ENCODE peak calls at places on chromosomes 13 and 19, in four cellular contexts. C is adrenal gland, Y is cardiac fibroblast, Z is AG04450. G is an unnamed sample.

GRCh38 chr13:41075034-41075433 is 13.7 kb downstream of the WBP4 start:
- DNase-seq in C (peak), Z (no peak), Y (peak), G (no peak)

GRCh38 chr19:55598719-55599467 is 424 bp downstream of the FIZ1 start:
- DNase-seq in Z (peak), Y (peak), C (peak), G (peak)

GRCh38 chr13:87498681-87499080 is 172.5 kb upstream of the SLITRK5 start:
- DNase-seq in C (no peak), Z (no peak), Y (peak), G (no peak)

GRCh38 chr13:32956595-32956933 is 59.7 kb upstream of the KL start:
- DNase-seq in Y (no peak), Z (no peak), C (no peak), G (no peak)

GRCh38 chr13:107367258-107367657 is 799.3 kb upstream of the ARGLU1 start:
- DNase-seq in Z (no peak), Y (no peak), C (no peak), G (peak)

GRCh38 chr13:31556376-31556775 is 182.9 kb upstream of the RXFP2 start:
- DNase-seq in C (no peak), Z (no peak), Y (peak), G (no peak)

GRCh38 chr13:106350208-106350607 is 185.3 kb downstream of the EFNB2 start:
- DNase-seq in C (no peak), Z (no peak), Y (no peak), G (no peak)

GRCh38 chr19:46975918-46976782 is 43.5 kb upstream of the NPAS1 start:
- DNase-seq in C (peak), Z (peak), Y (peak), G (peak)

GRCh38 chr19:14599548-14600147 is 16.8 kb downstream of the CLEC17A start:
- DNase-seq in Z (no peak), C (no peak), Y (no peak), G (no peak)

GRCh38 chr13:50448535-50448981 is 394.9 kb downstream of the DLEU7 start:
- DNase-seq in Y (no peak), C (no peak), Z (no peak), G (peak)

GRCh38 chr19:28234637-28235036 is 978.3 kb downstream of the UQCRFS1 start:
- DNase-seq in Z (no peak), C (no peak), Y (peak), G (peak)

GRCh38 chr19:40165362-40165937 is 25.8 kb upstream of the MAP3K10 start:
- DNase-seq in Z (no peak), Y (peak), C (peak), G (no peak)
- TF ChIP-seq CTCF in Z (peak), Y (peak), C (peak), G (peak)

GRCh38 chr19:1509589-1510441 is 3.0 kb downstream of the ADAMTSL5 start:
- DNase-seq in Z (no peak), C (no peak), Y (no peak), G (no peak)

GRCh38 chr19:1505991-1506881 is 6.6 kb downstream of the ADAMTSL5 start:
- DNase-seq in C (no peak), Y (no peak), Z (no peak), G (no peak)

GRCh38 chr19:1507192-1507660 is 5.6 kb downstream of the ADAMTSL5 start:
- DNase-seq in Y (no peak), C (no peak), Z (no peak), G (no peak)

GRCh38 chr19:1508507-1508856 is 4.3 kb downstream of the ADAMTSL5 start:
- DNase-seq in Z (no peak), C (no peak), Y (no peak), G (no peak)

DNA sequence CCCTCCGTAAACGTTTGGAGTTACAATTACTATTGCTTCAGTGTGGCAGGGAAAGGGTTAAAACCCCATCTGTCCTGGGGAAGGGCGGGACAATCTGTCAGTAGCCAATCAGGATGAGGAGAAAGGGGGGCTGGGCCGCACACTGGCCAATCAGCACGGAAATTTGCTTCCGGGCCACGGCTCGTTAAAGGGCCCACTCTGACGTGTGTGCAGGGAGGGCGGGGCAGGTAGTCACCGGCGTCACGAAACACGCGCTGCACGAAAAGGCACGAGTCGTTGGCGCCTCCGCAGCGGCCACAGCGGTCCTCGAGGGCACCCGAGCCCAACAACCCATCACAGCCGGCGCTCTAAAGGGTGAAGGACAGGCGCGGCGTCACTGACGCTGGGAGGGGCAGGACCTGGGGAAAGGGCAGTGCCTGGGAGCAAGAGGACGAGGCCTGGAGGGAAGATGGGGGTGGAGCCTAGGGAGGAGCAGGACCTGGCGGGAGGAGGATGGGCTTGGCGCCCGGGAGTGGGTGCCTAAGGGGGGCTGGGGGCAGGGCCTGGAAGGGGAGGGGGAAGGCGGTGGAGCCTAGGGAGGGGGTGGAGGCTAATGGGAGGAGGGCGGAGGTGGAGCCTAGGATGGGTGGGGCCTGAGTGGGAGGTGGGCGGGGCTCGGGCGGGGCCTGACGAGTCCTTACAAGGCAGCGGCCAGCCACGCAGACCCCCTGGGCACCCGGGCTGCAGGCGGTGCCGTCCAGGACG is 4.9 kb downstream of the ADAMTSL5 start:
- DNase-seq in C (peak), Z (peak), Y (peak), G (peak)
- H3K4me3 ChIP-seq in C (peak), Z (peak), Y (peak), G (peak)

GRCh38 chr19:19514215-19514633 is 1.1 kb downstream of the TSSK6 start:
- DNase-seq in Y (peak), Z (no peak), C (peak), G (no peak)

GRCh38 chr19:19517235-19517619 is 1.2 kb downstream of the NDUFA13 start:
- DNase-seq in Y (no peak), Z (no peak), C (no peak), G (no peak)

GRCh38 chr19:19513671-19514070 is 1.7 kb downstream of the TSSK6 start:
- DNase-seq in Z (no peak), Y (no peak), C (no peak), G (no peak)

GRCh38 chr19:19515764-19516519 is at the start of gene NDUFA13:
- DNase-seq in Z (peak), C (peak), Y (peak), G (peak)

DNA sequence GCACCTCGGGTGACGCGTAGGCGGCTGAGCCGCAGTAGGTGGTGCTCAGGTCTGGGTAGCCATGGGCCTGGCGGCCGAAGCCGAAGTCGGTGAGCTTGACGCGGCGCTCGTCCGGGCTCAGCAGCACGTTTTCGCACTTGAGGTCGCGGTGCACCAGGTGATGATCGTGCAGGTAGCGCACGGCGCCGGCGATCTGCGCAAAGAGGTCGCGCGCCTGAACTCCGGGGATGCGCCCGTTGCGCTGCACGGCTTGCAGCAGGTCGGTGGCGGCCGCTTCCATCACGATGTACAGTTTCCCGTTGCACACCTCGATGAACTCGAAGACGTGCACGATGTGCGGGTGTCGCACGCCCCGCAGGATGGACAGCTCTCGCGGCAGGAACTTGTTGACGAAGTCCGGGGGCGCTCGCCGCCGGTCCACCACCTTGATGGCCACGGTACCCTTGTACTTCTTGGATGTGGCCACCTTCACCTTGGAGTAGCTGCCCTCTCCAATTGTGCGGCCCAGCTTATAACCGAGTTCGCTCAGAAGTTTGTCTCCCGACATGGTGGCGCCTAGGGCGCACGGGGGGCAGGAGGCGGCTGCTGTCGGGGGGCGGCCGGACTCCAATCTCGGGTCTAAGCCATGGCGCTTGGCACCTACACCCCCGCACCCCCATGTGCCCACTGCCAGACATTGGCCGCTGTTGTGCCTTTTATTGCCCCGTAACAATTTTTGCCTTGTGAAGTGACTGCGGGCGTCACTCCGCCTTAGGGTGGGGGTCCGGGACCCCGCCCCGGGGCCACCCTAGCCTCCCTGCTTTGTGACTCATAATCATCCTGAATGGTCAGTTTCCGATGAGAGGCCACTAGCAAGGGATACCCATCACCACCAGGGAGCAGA is at the start of gene TSSK6:
- DNase-seq in C (no peak), Y (no peak), Z (no peak), G (no peak)
- TF ChIP-seq CTCF in C (no peak), Y (no peak), Z (peak), G (no peak)

GRCh38 chr19:3358919-3359849 is 7.2 kb upstream of the NFIC start:
- DNase-seq in C (peak), Z (no peak), Y (no peak), G (no peak)

GRCh38 chr19:3357362-3357730 is 9.0 kb upstream of the NFIC start:
- DNase-seq in Z (no peak), C (no peak), Y (no peak), G (no peak)

GRCh38 chr19:3356805-3357204 is 9.6 kb upstream of the NFIC start:
- DNase-seq in C (no peak), Z (no peak), Y (no peak), G (no peak)

GRCh38 chr19:3358392-3358918 is 7.9 kb upstream of the NFIC start:
- DNase-seq in C (no peak), Z (no peak), Y (no peak), G (no peak)

GRCh38 chr19:3357731-3358391 is 8.5 kb upstream of the NFIC start:
- DNase-seq in Y (no peak), Z (no peak), C (no peak), G (no peak)
- H3K4me3 ChIP-seq in Y (no peak), Z (no peak), C (no peak), G (no peak)

GRCh38 chr13:20033486-20033885 is 75.0 kb downstream of the ZMYM2 start:
- DNase-seq in Y (no peak), C (no peak), Z (no peak), G (no peak)

GRCh38 chr13:20037908-20038307 is 79.4 kb downstream of the ZMYM2 start:
- DNase-seq in Y (no peak), C (no peak), Z (no peak), G (no peak)

GRCh38 chr13:20035130-20035529 is 76.6 kb downstream of the ZMYM2 start:
- DNase-seq in C (no peak), Y (peak), Z (no peak), G (no peak)
- TF ChIP-seq CTCF in C (peak), Y (peak), Z (peak), G (no peak)

DNA sequence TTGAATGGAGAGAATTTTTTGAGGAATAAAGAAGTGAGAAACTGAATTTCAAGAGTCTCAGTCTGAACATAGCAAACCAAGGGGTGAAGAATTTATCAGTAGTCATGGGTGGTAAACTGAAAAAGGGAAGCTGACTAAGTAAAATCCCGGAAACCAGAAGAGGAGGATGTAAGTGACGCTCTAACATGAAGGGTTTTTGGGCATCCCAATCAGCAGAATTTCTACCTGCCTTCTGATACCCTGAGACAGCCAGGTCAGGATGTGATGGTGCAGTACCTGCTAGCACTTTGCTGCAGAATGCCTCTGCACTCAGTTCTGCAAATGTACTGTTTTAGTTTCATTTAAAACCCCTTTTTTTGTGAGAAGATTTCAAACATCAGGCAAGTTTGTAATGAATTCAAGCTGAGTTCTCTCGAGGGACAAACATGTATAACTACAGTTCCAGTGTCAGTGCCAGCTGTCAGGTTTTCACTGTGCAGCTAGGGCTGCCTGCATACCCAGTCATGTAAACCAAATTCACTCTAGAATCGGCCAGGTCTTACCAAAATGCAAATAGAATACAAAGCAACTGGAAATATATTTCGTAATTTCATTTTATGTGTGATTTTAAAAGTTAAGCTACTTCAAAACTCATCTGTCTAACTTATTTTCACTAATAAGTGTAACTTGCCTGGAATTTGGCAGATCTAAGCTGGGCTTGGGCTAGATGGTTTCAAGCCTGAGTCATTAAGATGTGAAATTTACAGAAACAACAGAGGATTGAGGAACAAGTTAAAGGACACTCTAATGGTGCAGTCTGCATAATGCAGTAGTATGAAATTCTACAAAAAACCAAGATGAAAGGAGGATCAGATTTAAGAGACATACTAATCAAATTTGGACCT is 13.8 kb downstream of the METTL21C start:
- DNase-seq in Z (no peak), Y (peak), C (no peak), G (no peak)
- H3K4me3 ChIP-seq in Z (no peak), Y (no peak), C (no peak), G (no peak)

DNA sequence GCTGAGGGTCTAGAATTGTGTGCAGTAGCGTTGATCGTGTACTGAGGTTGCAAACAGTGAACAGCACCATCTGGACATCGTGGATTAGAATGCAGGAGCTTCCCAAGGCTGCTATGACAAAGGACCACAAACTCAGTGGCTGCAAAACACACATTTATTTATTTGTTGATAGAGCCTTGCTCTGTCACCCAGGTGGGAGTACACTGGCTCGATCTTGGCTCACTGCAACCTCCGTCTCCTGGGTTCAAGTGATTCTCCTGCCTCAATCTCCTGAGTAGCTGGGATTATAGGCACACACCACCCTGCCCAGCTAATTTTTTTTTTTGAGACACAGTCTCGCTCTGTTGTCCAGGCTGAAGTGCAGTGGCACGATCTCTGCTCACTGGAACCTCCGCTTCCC is 2.3 kb upstream of the UHRF1 start:
- DNase-seq in C (no peak), Y (no peak), Z (no peak), G (no peak)
- TF ChIP-seq CTCF in C (no peak), Y (no peak), Z (no peak), G (no peak)

DNA sequence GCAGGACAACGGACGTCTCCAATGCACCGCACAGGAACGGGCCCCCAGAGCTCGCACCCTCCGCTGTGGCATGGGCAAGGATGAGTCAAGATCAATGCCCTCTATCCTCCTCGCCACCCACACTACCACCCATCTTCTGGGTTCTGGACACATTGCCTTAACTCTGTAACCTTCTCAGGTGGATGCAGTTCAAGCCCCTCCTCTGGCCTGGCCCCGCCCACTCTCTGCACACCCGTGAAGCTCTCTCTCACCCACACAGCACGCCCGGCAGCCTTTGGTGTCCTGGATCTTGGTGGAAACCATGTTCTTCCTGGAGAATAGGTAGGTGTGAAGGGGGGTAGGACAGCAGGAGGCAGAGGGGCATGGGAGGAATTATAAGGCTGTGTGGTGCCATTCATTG is 20.7 kb downstream of the MAP4K1 start:
- DNase-seq in Y (no peak), C (no peak), Z (no peak), G (no peak)
- H3K4me3 ChIP-seq in Y (no peak), C (no peak), Z (no peak), G (no peak)